ENCODE peak calls at places on chromosomes 1 and 21, in four cellular contexts. V, Q, L and G are unnamed samples.
A peak's percentile ranks its signal among the peaks of the same experiment; 100 is the strongest.

GRCh38 chr21:25425156-25425555 is 182.1 kb downstream of the MRPL39 start:
- DNase-seq in V (no peak), Q (no peak), L (no peak), G (no peak)

GRCh38 chr1:16605532-16605931 is 7.8 kb downstream of the NBPF1 start:
- DNase-seq in V (no peak), Q (no peak), L (no peak), G (no peak)

GRCh38 chr1:23582820-23583219 is 23.5 kb upstream of the ID3 start:
- DNase-seq in V (no peak), Q (no peak), L (no peak), G (no peak)

GRCh38 chr1:31707711-31708110 is 3.9 kb upstream of the COL16A1 start:
- DNase-seq in V (no peak), Q (no peak), L (no peak), G (no peak)

GRCh38 chr1:231869364-231869763 is 242.8 kb downstream of the DISC1 start:
- DNase-seq in V (no peak), Q (no peak), L (no peak), G (no peak)

GRCh38 chr21:41769106-41769505 is 2.3 kb upstream of the RIPK4 start:
- DNase-seq in V (no peak), Q (no peak), L (no peak), G (no peak)

GRCh38 chr1:52726265-52727113 is at the start of gene ZYG11B:
- DNase-seq in V (no peak), Q (peak; percentile 90), L (peak; percentile 96), G (peak; percentile 85)

GRCh38 chr1:46549697-46550681 is 1.5 kb downstream of the KNCN start:
- DNase-seq in V (no peak), Q (no peak), L (no peak), G (peak; percentile 74)

GRCh38 chr1:208025036-208025435 is 114.1 kb upstream of the CD34 start:
- DNase-seq in V (no peak), Q (peak; percentile 65), L (no peak), G (peak; percentile 60)

GRCh38 chr1:183807549-183808168 is 2.7 kb downstream of the RGL1 start:
- DNase-seq in V (no peak), Q (no peak), L (no peak), G (no peak)

GRCh38 chr1:56063461-56063860 is 515.9 kb downstream of the PLPP3 start:
- DNase-seq in V (no peak), Q (peak; percentile 35), L (peak; percentile 55), G (peak; percentile 86)

GRCh38 chr1:206723500-206724472 is 39.1 kb downstream of the MAPKAPK2 start:
- DNase-seq in V (no peak), Q (peak; percentile 81), L (peak; percentile 50), G (no peak)

GRCh38 chr21:44844256-44844655 is 26.4 kb upstream of the SUMO3 start:
- DNase-seq in V (no peak), Q (no peak), L (no peak), G (no peak)

GRCh38 chr21:39602076-39602689 is 10.6 kb upstream of the B3GALT5 start:
- DNase-seq in V (no peak), Q (no peak), L (no peak), G (no peak)

GRCh38 chr1:178609015-178609414 is 96.1 kb downstream of the TEX35 start:
- DNase-seq in V (peak; percentile 55), Q (no peak), L (no peak), G (no peak)

GRCh38 chr21:45326169-45326833 is 38.6 kb upstream of the POFUT2 start:
- DNase-seq in V (no peak), Q (no peak), L (peak; percentile 63), G (peak; percentile 66)

GRCh38 chr1:110339427-110340206 is 440 bp downstream of the RBM15 start:
- DNase-seq in V (no peak), Q (peak; percentile 55), L (no peak), G (no peak)
- TF ChIP-seq CTCF in V (peak; percentile 65), Q (peak; percentile 63), L (peak; percentile 78), G (no peak)

DNA sequence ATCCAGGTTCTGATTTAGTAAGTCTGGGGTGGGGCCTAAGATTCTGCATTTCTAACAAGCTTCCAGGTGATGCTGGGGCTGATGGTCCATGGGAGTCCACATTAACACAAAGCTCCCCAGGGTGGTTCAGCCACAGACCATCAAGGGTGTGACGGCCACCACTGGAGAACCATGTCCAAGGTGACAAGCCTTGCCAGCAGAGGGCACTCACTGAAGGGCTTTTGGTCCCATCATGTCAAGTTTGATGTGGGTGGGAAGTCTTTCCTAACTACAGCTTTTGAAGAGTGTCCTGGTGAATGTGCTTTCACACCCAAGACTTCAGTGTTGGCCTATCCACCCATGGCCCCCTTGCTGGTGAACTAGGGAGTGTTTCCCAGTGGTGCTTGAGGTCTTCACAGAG is 67.1 kb downstream of the UBE2T start:
- DNase-seq in V (no peak), Q (no peak), L (no peak), G (no peak)
- TF ChIP-seq CTCF in V (peak; percentile 66), Q (peak; percentile 45), L (no peak), G (peak; percentile 25)

GRCh38 chr1:243712242-243712641 is 137.8 kb downstream of the AKT3 start:
- DNase-seq in V (no peak), Q (no peak), L (no peak), G (no peak)

GRCh38 chr1:243710467-243710866 is 139.6 kb downstream of the AKT3 start:
- DNase-seq in V (no peak), Q (no peak), L (no peak), G (no peak)

GRCh38 chr1:243706563-243706962 is 143.5 kb downstream of the AKT3 start:
- DNase-seq in V (no peak), Q (no peak), L (no peak), G (no peak)

GRCh38 chr1:243705585-243705984 is 144.5 kb downstream of the AKT3 start:
- DNase-seq in V (no peak), Q (no peak), L (no peak), G (no peak)

DNA sequence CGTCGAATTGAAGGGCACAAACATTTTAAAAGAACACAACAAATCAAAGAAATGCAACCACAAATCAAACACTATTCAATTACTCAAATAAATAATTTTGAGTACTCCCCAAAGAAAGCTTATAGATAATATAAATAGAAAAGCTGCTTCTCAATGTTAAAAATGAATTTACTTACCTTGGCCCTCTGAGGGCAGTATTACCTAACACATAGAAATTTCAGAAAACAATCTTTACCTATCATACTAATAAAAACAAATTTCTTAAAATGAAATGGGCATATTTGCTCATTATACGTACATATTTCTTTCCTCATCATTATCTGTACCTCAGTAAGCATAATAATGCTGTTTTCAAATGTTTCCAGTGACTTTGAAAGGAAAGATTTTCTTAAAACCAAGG is 141.8 kb downstream of the AKT3 start:
- DNase-seq in V (no peak), Q (no peak), L (no peak), G (no peak)
- TF ChIP-seq CTCF in V (no peak), Q (peak; percentile 18), L (no peak), G (peak; percentile 65)

GRCh38 chr21:28644762-28645161 is 347.9 kb downstream of the LTN1 start:
- DNase-seq in V (no peak), Q (no peak), L (no peak), G (no peak)
- TF ChIP-seq CTCF in V (no peak), Q (no peak), L (no peak), G (no peak)

GRCh38 chr1:228142616-228143203 is 2.6 kb downstream of the GUK1 start:
- DNase-seq in V (no peak), Q (no peak), L (no peak), G (no peak)
- TF ChIP-seq CTCF in V (no peak), Q (no peak), L (no peak), G (no peak)

GRCh38 chr1:30523055-30524020 is 200.0 kb downstream of the MATN1 start:
- DNase-seq in V (peak; percentile 77), Q (peak; percentile 70), L (no peak), G (no peak)
- TF ChIP-seq CTCF in V (no peak), Q (no peak), L (no peak), G (no peak)

GRCh38 chr1:15326691-15327530 is 79.9 kb downstream of the FHAD1 start:
- DNase-seq in V (peak; percentile 72), Q (no peak), L (peak; percentile 50), G (no peak)

GRCh38 chr1:15324867-15325335 is 77.9 kb downstream of the FHAD1 start:
- DNase-seq in V (no peak), Q (no peak), L (no peak), G (no peak)

GRCh38 chr1:15323989-15324866 is 77.2 kb downstream of the FHAD1 start:
- DNase-seq in V (no peak), Q (no peak), L (peak; percentile 45), G (no peak)

GRCh38 chr1:15323351-15323988 is 76.4 kb downstream of the FHAD1 start:
- DNase-seq in V (peak; percentile 46), Q (peak; percentile 72), L (peak; percentile 87), G (peak; percentile 80)

DNA sequence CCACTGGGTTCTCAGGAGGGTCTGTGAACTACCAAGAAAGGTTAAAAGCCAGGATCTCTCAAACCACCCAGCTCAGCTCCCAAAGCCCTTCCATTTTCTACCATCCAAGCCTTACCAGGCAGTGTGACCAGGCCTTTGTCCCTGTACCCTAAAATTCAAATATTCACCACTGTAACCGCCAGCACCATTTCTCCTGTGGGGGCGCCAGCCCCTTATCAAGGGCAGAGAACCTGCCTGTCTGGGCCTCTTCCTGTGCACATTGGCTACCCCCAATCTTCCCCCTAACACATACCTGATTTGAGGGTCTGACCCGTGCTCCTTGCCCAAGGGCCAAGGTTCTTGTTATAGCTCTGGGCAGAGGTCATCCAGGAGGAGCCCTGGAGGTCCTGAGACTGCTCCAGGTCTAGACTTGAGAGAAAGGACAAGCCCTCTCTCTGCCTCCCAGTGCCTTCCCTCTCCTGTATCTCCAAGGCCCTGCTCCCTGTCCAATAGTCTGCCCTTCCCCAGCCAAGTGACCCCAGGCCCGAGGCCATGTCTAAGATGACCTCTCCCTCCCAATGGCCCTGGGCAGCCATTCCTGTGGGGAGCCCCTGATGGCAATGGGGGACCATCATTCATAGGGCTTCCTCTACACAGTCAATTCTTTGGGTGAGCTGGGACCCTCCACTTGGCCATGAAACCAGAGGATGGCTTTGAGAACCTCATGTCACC is 78.5 kb downstream of the FHAD1 start:
- DNase-seq in V (no peak), Q (no peak), L (no peak), G (no peak)
- TF ChIP-seq CTCF in V (no peak), Q (no peak), L (no peak), G (no peak)

DNA sequence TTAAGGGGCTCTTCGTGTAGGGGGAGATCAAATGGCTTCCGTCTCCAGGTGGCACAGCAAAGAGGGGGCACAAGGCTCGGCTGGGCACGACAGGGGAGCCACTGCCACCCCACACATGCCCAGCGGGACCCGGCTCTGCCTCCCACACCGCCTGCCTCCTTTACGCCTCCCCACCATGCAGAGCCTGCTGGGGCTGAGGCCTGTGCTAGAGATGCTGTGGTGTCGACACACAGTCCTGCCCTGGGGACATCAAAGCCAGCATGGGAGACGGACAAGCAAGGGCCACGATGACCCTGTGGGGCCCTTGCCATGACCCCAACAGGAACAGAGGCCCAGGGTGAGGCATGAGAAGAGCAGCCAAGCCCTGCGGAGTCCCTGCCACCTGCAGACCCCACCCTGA is 102.8 kb downstream of the NPHP4 start:
- DNase-seq in V (no peak), Q (no peak), L (no peak), G (no peak)
- TF ChIP-seq CTCF in V (no peak), Q (no peak), L (no peak), G (no peak)

GRCh38 chr1:197130677-197131304 is 15.7 kb downstream of the ASPM start:
- DNase-seq in V (no peak), Q (no peak), L (no peak), G (no peak)
- TF ChIP-seq CTCF in V (no peak), Q (no peak), L (no peak), G (no peak)

DNA sequence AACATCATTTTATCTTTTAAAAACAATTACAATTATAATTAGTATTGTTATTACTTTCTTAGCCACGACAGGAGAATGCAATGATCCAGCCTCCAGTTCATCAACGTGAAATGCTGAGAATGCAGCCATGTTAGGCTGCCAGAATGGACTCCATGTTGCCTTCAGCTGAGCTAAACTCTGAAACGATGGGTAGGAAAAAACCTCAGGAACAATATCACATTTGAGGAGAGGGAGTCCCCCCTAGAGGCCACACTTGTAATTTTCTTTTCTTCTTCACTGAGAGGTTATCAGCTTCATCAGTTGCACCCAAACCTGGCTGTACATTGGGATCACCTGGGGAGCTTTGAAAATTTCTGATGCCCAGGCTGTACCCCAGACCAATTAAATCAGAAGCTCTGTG is 34.6 kb upstream of the DNAH14 start:
- DNase-seq in V (no peak), Q (no peak), L (no peak), G (no peak)
- TF ChIP-seq CTCF in V (peak; percentile 33), Q (no peak), L (no peak), G (peak; percentile 18)